ENCODE peak calls at places on chromosomes 3 and 15, in five cellular contexts. M, C, F, N and T are unnamed samples.

GRCh38 chr3:78707616-78708015 is 1060.2 kb downstream of the ROBO1 start:
- DNase-seq in M (no peak), C (no peak), F (no peak), N (no peak), T (no peak)

GRCh38 chr3:157081681-157082210 is 78.2 kb downstream of the CCNL1 start:
- DNase-seq in M (peak; percentile 91), C (peak; percentile 95), F (peak; percentile 91), N (peak; percentile 94), T (peak; percentile 83)

GRCh38 chr15:77035999-77036471 is 34.9 kb downstream of the TSPAN3 start:
- DNase-seq in M (no peak), C (no peak), F (no peak), N (no peak), T (no peak)

GRCh38 chr3:35523838-35524237 is 115.5 kb upstream of the ARPP21 start:
- DNase-seq in M (no peak), C (no peak), F (no peak), N (no peak), T (peak; percentile 15)

GRCh38 chr15:77295446-77295845 is 124.5 kb downstream of the PEAK1 start:
- DNase-seq in M (peak; percentile 23), C (no peak), F (no peak), N (no peak), T (no peak)

GRCh38 chr3:151146071-151146730 is 56.8 kb downstream of the GPR171 start:
- DNase-seq in M (peak; percentile 78), C (peak; percentile 88), F (peak; percentile 13), N (no peak), T (peak; percentile 56)

GRCh38 chr3:126766653-126767052 is 62.6 kb downstream of the CHCHD6 start:
- DNase-seq in M (no peak), C (no peak), F (no peak), N (no peak), T (no peak)

GRCh38 chr15:74132681-74133070 is 2.3 kb downstream of the ISLR2 start:
- DNase-seq in M (peak; percentile 55), C (no peak), F (no peak), N (no peak), T (no peak)

GRCh38 chr15:98889930-98890695 is 117.5 kb downstream of the PGPEP1L start:
- DNase-seq in M (peak; percentile 75), C (peak; percentile 54), F (no peak), N (no peak), T (no peak)

GRCh38 chr15:58453931-58454793 is 22.4 kb downstream of the LIPC start:
- DNase-seq in M (no peak), C (no peak), F (no peak), N (no peak), T (no peak)

GRCh38 chr3:135922903-135923250 is 42.7 kb upstream of the PPP2R3A start:
- DNase-seq in M (no peak), C (no peak), F (no peak), N (no peak), T (no peak)

GRCh38 chr3:50227390-50228183 is 8.4 kb upstream of the GNAI2 start:
- DNase-seq in M (peak; percentile 88), C (peak; percentile 98), F (no peak), N (peak; percentile 99), T (peak; percentile 82)

GRCh38 chr15:98003976-98004375 is 43.5 kb downstream of the ARRDC4 start:
- DNase-seq in M (no peak), C (no peak), F (no peak), N (no peak), T (no peak)

GRCh38 chr15:40930430-40931299 is 1.5 kb downstream of the DLL4 start:
- DNase-seq in M (no peak), C (peak; percentile 74), F (no peak), N (peak; percentile 82), T (no peak)

GRCh38 chr3:114998971-114999579 is 148.0 kb downstream of the ZBTB20 start:
- DNase-seq in M (no peak), C (no peak), F (no peak), N (no peak), T (no peak)
- H3K4me3 ChIP-seq in M (no peak overlapping the region), C (no peak overlapping the region), F (no peak overlapping the region), N (no peak overlapping the region), T (no peak overlapping the region)

GRCh38 chr15:62619526-62619925 is 423.0 kb upstream of the TPM1 start:
- DNase-seq in M (no peak), C (no peak), F (no peak), N (no peak), T (no peak)

GRCh38 chr15:62617741-62618140 is 424.8 kb upstream of the TPM1 start:
- DNase-seq in M (no peak), C (no peak), F (no peak), N (no peak), T (no peak)

GRCh38 chr15:62616746-62617145 is 425.8 kb upstream of the TPM1 start:
- DNase-seq in M (no peak), C (no peak), F (no peak), N (no peak), T (no peak)

GRCh38 chr15:62619105-62619504 is 423.4 kb upstream of the TPM1 start:
- DNase-seq in M (peak; percentile 40), C (no peak), F (no peak), N (no peak), T (no peak)

GRCh38 chr15:62618432-62618831 is 424.1 kb upstream of the TPM1 start:
- DNase-seq in M (peak; percentile 61), C (peak; percentile 41), F (no peak), N (no peak), T (no peak)
- TF ChIP-seq CTCF in M (peak; percentile 54), C (peak; percentile 16), F (peak; percentile 43), N (no peak), T (no peak)

DNA sequence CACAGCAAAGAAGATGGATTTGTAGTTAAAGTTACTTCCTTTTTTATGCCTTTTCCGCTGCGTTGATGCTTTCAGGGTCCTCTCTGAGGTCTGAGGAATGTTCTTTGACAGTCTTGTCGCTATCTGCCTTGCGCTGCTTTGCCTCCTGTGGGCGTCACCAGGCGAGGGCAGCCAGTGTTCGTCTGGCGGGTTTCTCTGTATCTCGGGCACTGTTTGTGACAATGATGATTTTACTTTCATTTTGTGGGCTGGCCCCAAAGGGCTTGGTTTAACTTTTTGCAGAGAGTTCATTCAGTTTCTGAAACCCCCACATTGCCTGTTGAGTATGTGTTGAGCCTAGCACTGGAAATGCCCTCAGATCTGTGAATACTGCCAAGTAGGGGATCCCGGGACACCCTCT is 24.6 kb upstream of the SACM1L start:
- DNase-seq in M (no peak), C (no peak), F (no peak), N (peak; percentile 84), T (no peak)
- H3K4me3 ChIP-seq in M (peak overlapping the region; percentile 22), C (no peak overlapping the region), F (peak overlapping the region; percentile 51), N (peak overlapping the region; percentile 33), T (no peak overlapping the region)

GRCh38 chr15:94346272-94346671 is 114.9 kb downstream of the MCTP2 start:
- DNase-seq in M (peak; percentile 62), C (no peak), F (no peak), N (no peak), T (no peak)
- TF ChIP-seq CTCF in M (peak; percentile 31), C (peak; percentile 24), F (no peak), N (no peak), T (no peak)